ENCODE peak calls at places on chromosomes 5 and 9, in eight cellular contexts. One of them, this sample, is unnamed.
A peak's percentile ranks its signal among the peaks of the same experiment; 100 is the strongest.

GRCh38 chr5:57650360-57651069 is 167.9 kb upstream of the ACTBL2 start:
- DNase-seq in NCI-H1105: no peak
- DNase-seq in HFFc6: peak; percentile 57
- DNase-seq in fibroblast of villous mesenchyme: peak; percentile 64
- DNase-seq in GM12865: peak; percentile 55
- DNase-seq in activated CD4-positive, alpha-beta T cell treated with anti-CD3 and anti-CD28 coated beads, Interleukin-2, amount 50 U/mL, for 1 hour: no peak
- DNase-seq in endothelial cell: peak; percentile 9
- DNase-seq in NCI-H1694: peak; percentile 10
- DNase-seq in this sample: peak; percentile 66

GRCh38 chr5:172245823-172246222 is 37.7 kb downstream of the UBTD2 start:
- DNase-seq in NCI-H1105: no peak
- DNase-seq in HFFc6: no peak
- DNase-seq in fibroblast of villous mesenchyme: no peak
- DNase-seq in GM12865: no peak
- DNase-seq in activated CD4-positive, alpha-beta T cell treated with anti-CD3 and anti-CD28 coated beads, Interleukin-2, amount 50 U/mL, for 1 hour: no peak
- DNase-seq in endothelial cell: no peak
- DNase-seq in NCI-H1694: no peak
- DNase-seq in this sample: no peak

GRCh38 chr5:137315534-137316345 is 183.4 kb downstream of the SPOCK1 start:
- DNase-seq in NCI-H1105: no peak
- DNase-seq in HFFc6: no peak
- DNase-seq in fibroblast of villous mesenchyme: no peak
- DNase-seq in GM12865: no peak
- DNase-seq in activated CD4-positive, alpha-beta T cell treated with anti-CD3 and anti-CD28 coated beads, Interleukin-2, amount 50 U/mL, for 1 hour: no peak
- DNase-seq in endothelial cell: no peak
- DNase-seq in NCI-H1694: no peak
- DNase-seq in this sample: no peak

GRCh38 chr9:34742710-34743109 is 32.8 kb upstream of the CCL21 start:
- DNase-seq in NCI-H1105: no peak
- DNase-seq in HFFc6: no peak
- DNase-seq in fibroblast of villous mesenchyme: no peak
- DNase-seq in GM12865: no peak
- DNase-seq in activated CD4-positive, alpha-beta T cell treated with anti-CD3 and anti-CD28 coated beads, Interleukin-2, amount 50 U/mL, for 1 hour: no peak
- DNase-seq in endothelial cell: no peak
- DNase-seq in NCI-H1694: no peak
- DNase-seq in this sample: no peak

GRCh38 chr9:103898550-103898949 is 195.6 kb upstream of the SMC2 start:
- DNase-seq in NCI-H1105: no peak
- DNase-seq in HFFc6: no peak
- DNase-seq in fibroblast of villous mesenchyme: no peak
- DNase-seq in GM12865: no peak
- DNase-seq in activated CD4-positive, alpha-beta T cell treated with anti-CD3 and anti-CD28 coated beads, Interleukin-2, amount 50 U/mL, for 1 hour: no peak
- DNase-seq in endothelial cell: no peak
- DNase-seq in NCI-H1694: no peak
- DNase-seq in this sample: no peak

GRCh38 chr5:15807248-15807647 is 307.3 kb downstream of the FBXL7 start:
- DNase-seq in NCI-H1105: no peak
- DNase-seq in HFFc6: peak; percentile 11
- DNase-seq in fibroblast of villous mesenchyme: peak; percentile 14
- DNase-seq in GM12865: no peak
- DNase-seq in activated CD4-positive, alpha-beta T cell treated with anti-CD3 and anti-CD28 coated beads, Interleukin-2, amount 50 U/mL, for 1 hour: no peak
- DNase-seq in endothelial cell: no peak
- DNase-seq in NCI-H1694: no peak
- DNase-seq in this sample: no peak

GRCh38 chr5:176360894-176361436 is 599 bp downstream of the KIAA1191 start:
- DNase-seq in NCI-H1105: no peak
- DNase-seq in HFFc6: no peak
- DNase-seq in fibroblast of villous mesenchyme: peak; percentile 20
- DNase-seq in GM12865: peak; percentile 20
- DNase-seq in activated CD4-positive, alpha-beta T cell treated with anti-CD3 and anti-CD28 coated beads, Interleukin-2, amount 50 U/mL, for 1 hour: peak; percentile 7
- DNase-seq in endothelial cell: peak; percentile 26
- DNase-seq in NCI-H1694: no peak
- DNase-seq in this sample: peak; percentile 16

GRCh38 chr5:759111-759741 is 25.3 kb downstream of the ZDHHC11B start:
- DNase-seq in NCI-H1105: no peak
- DNase-seq in HFFc6: no peak
- DNase-seq in fibroblast of villous mesenchyme: peak; percentile 75
- DNase-seq in GM12865: no peak
- DNase-seq in activated CD4-positive, alpha-beta T cell treated with anti-CD3 and anti-CD28 coated beads, Interleukin-2, amount 50 U/mL, for 1 hour: peak; percentile 86
- DNase-seq in endothelial cell: no peak
- DNase-seq in NCI-H1694: no peak
- DNase-seq in this sample: no peak

GRCh38 chr5:89191374-89191773 is 308.4 kb upstream of the MEF2C start:
- DNase-seq in NCI-H1105: no peak
- DNase-seq in HFFc6: no peak
- DNase-seq in fibroblast of villous mesenchyme: no peak
- DNase-seq in GM12865: no peak
- DNase-seq in activated CD4-positive, alpha-beta T cell treated with anti-CD3 and anti-CD28 coated beads, Interleukin-2, amount 50 U/mL, for 1 hour: no peak
- DNase-seq in endothelial cell: no peak
- DNase-seq in NCI-H1694: no peak
- DNase-seq in this sample: no peak

GRCh38 chr5:133292300-133292699 is 240.5 kb downstream of the HSPA4 start:
- DNase-seq in NCI-H1105: no peak
- DNase-seq in HFFc6: no peak
- DNase-seq in fibroblast of villous mesenchyme: no peak
- DNase-seq in GM12865: no peak
- DNase-seq in activated CD4-positive, alpha-beta T cell treated with anti-CD3 and anti-CD28 coated beads, Interleukin-2, amount 50 U/mL, for 1 hour: no peak
- DNase-seq in endothelial cell: no peak
- DNase-seq in NCI-H1694: no peak
- DNase-seq in this sample: no peak

GRCh38 chr9:98912450-98912849 is 31.3 kb upstream of the COL15A1 start:
- DNase-seq in NCI-H1105: no peak
- DNase-seq in HFFc6: no peak
- DNase-seq in fibroblast of villous mesenchyme: no peak
- DNase-seq in GM12865: no peak
- DNase-seq in activated CD4-positive, alpha-beta T cell treated with anti-CD3 and anti-CD28 coated beads, Interleukin-2, amount 50 U/mL, for 1 hour: no peak
- DNase-seq in endothelial cell: no peak
- DNase-seq in NCI-H1694: no peak
- DNase-seq in this sample: no peak

GRCh38 chr9:112849363-112849922 is 41.2 kb downstream of the SLC46A2 start:
- DNase-seq in NCI-H1105: no peak
- DNase-seq in HFFc6: no peak
- DNase-seq in fibroblast of villous mesenchyme: no peak
- DNase-seq in GM12865: no peak
- DNase-seq in activated CD4-positive, alpha-beta T cell treated with anti-CD3 and anti-CD28 coated beads, Interleukin-2, amount 50 U/mL, for 1 hour: no peak
- DNase-seq in endothelial cell: no peak
- DNase-seq in NCI-H1694: no peak
- DNase-seq in this sample: no peak

GRCh38 chr5:57346336-57346735 is 136.3 kb downstream of the ACTBL2 start:
- DNase-seq in NCI-H1105: no peak
- DNase-seq in HFFc6: no peak
- DNase-seq in fibroblast of villous mesenchyme: peak; percentile 63
- DNase-seq in GM12865: no peak
- DNase-seq in activated CD4-positive, alpha-beta T cell treated with anti-CD3 and anti-CD28 coated beads, Interleukin-2, amount 50 U/mL, for 1 hour: no peak
- DNase-seq in endothelial cell: no peak
- DNase-seq in NCI-H1694: no peak
- DNase-seq in this sample: no peak

GRCh38 chr5:65213921-65214525 is 267.7 kb downstream of the ADAMTS6 start:
- DNase-seq in NCI-H1105: no peak
- DNase-seq in HFFc6: peak; percentile 22
- DNase-seq in fibroblast of villous mesenchyme: peak; percentile 34
- DNase-seq in GM12865: peak; percentile 17
- DNase-seq in activated CD4-positive, alpha-beta T cell treated with anti-CD3 and anti-CD28 coated beads, Interleukin-2, amount 50 U/mL, for 1 hour: no peak
- DNase-seq in endothelial cell: peak; percentile 19
- DNase-seq in NCI-H1694: no peak
- DNase-seq in this sample: peak; percentile 49

GRCh38 chr5:173325091-173325698 is 3.0 kb downstream of the STC2 start:
- DNase-seq in NCI-H1105: no peak
- DNase-seq in HFFc6: no peak
- DNase-seq in fibroblast of villous mesenchyme: no peak
- DNase-seq in GM12865: no peak
- DNase-seq in activated CD4-positive, alpha-beta T cell treated with anti-CD3 and anti-CD28 coated beads, Interleukin-2, amount 50 U/mL, for 1 hour: no peak
- DNase-seq in endothelial cell: no peak
- DNase-seq in NCI-H1694: no peak
- DNase-seq in this sample: peak; percentile 10

GRCh38 chr9:99919930-99920329 is 13.5 kb downstream of the STX17 start:
- DNase-seq in NCI-H1105: no peak
- DNase-seq in HFFc6: no peak
- DNase-seq in fibroblast of villous mesenchyme: no peak
- DNase-seq in GM12865: no peak
- DNase-seq in activated CD4-positive, alpha-beta T cell treated with anti-CD3 and anti-CD28 coated beads, Interleukin-2, amount 50 U/mL, for 1 hour: no peak
- DNase-seq in endothelial cell: no peak
- DNase-seq in NCI-H1694: no peak
- DNase-seq in this sample: no peak

GRCh38 chr5:132463808-132464154 is 26.8 kb downstream of the IRF1 start:
- DNase-seq in NCI-H1105: no peak
- DNase-seq in HFFc6: no peak
- DNase-seq in fibroblast of villous mesenchyme: no peak
- DNase-seq in GM12865: no peak
- DNase-seq in activated CD4-positive, alpha-beta T cell treated with anti-CD3 and anti-CD28 coated beads, Interleukin-2, amount 50 U/mL, for 1 hour: no peak
- DNase-seq in endothelial cell: no peak
- DNase-seq in NCI-H1694: no peak
- DNase-seq in this sample: no peak

GRCh38 chr9:69044226-69045219 is 9.0 kb downstream of the FXN start:
- DNase-seq in NCI-H1105: no peak
- DNase-seq in HFFc6: no peak
- DNase-seq in fibroblast of villous mesenchyme: peak; percentile 67
- DNase-seq in GM12865: no peak
- DNase-seq in activated CD4-positive, alpha-beta T cell treated with anti-CD3 and anti-CD28 coated beads, Interleukin-2, amount 50 U/mL, for 1 hour: no peak
- DNase-seq in endothelial cell: peak; percentile 15
- DNase-seq in NCI-H1694: no peak
- DNase-seq in this sample: peak; percentile 57

GRCh38 chr9:84990416-84990815 is 320.9 kb downstream of the NTRK2 start:
- DNase-seq in NCI-H1105: no peak
- DNase-seq in HFFc6: no peak
- DNase-seq in fibroblast of villous mesenchyme: no peak
- DNase-seq in GM12865: no peak
- DNase-seq in activated CD4-positive, alpha-beta T cell treated with anti-CD3 and anti-CD28 coated beads, Interleukin-2, amount 50 U/mL, for 1 hour: no peak
- DNase-seq in endothelial cell: no peak
- DNase-seq in NCI-H1694: no peak
- DNase-seq in this sample: no peak